ENCODE peak calls at places on chromosomes 6 and 20, in six cellular contexts. I is Peyer's patch; J is cardiac muscle cell; B is lung; A is PC-3; X is CD4-positive, CD25-positive, alpha-beta regulatory T cell. U is an unnamed sample.

GRCh38 chr6:15596241-15596896 is 66.5 kb downstream of the DTNBP1 start:
- DNase-seq in I (no peak), J (no peak), B (no peak), A (no peak), X (no peak), U (no peak)

GRCh38 chr6:144347933-144348332 is 62.8 kb downstream of the UTRN start:
- DNase-seq in I (no peak), J (no peak), B (no peak), A (no peak), X (no peak), U (no peak)

GRCh38 chr6:5204340-5204739 is 56.4 kb downstream of the LYRM4 start:
- DNase-seq in I (no peak), J (no peak), B (no peak), A (no peak), X (no peak), U (no peak)

GRCh38 chr6:106782524-106783265 is 153.3 kb downstream of the QRSL1 start:
- DNase-seq in I (no peak), J (peak; percentile 76), B (no peak), A (no peak), X (no peak), U (no peak)

GRCh38 chr6:52707963-52708680 is 37.2 kb downstream of the TMEM14A start:
- DNase-seq in I (no peak), J (no peak), B (no peak), A (no peak), X (no peak), U (no peak)

GRCh38 chr6:14767176-14767575 is 478.7 kb upstream of the JARID2 start:
- DNase-seq in I (no peak), J (no peak), B (no peak), A (no peak), X (no peak), U (no peak)

GRCh38 chr6:8548979-8549378 is 113.6 kb upstream of the SLC35B3 start:
- DNase-seq in I (no peak), J (no peak), B (no peak), A (no peak), X (no peak), U (no peak)

GRCh38 chr6:75748743-75749538 is at the start of gene MYO6:
- DNase-seq in I (peak; percentile 30), J (peak; percentile 91), B (peak; percentile 78), A (peak; percentile 68), X (peak; percentile 18), U (peak; percentile 80)

GRCh38 chr20:21534453-21534852 is 20.6 kb upstream of the NKX2-2 start:
- DNase-seq in I (no peak), J (no peak), B (peak; percentile 54), A (no peak), X (no peak), U (no peak)

GRCh38 chr6:155795173-155795796 is 339.6 kb upstream of the NOX3 start:
- DNase-seq in I (no peak), J (no peak), B (no peak), A (peak; percentile 45), X (no peak), U (no peak)

GRCh38 chr6:23307516-23307915 is 738.1 kb downstream of the HDGFL1 start:
- DNase-seq in I (no peak), J (peak; percentile 2), B (no peak), A (no peak), X (no peak), U (no peak)

GRCh38 chr6:165845488-165845887 is 182.4 kb upstream of the PDE10A start:
- DNase-seq in I (no peak), J (no peak), B (no peak), A (no peak), X (no peak), U (no peak)

GRCh38 chr6:44539701-44540100 is 152.2 kb downstream of the CDC5L start:
- DNase-seq in I (no peak), J (no peak), B (no peak), A (no peak), X (no peak), U (no peak)

GRCh38 chr6:136609878-136610706 is 59.9 kb upstream of the MAP7 start:
- DNase-seq in I (no peak), J (no peak), B (peak; percentile 77), A (peak; percentile 96), X (no peak), U (peak; percentile 49)

GRCh38 chr6:147395158-147395557 is 113.3 kb upstream of the SAMD5 start:
- DNase-seq in I (no peak), J (no peak), B (no peak), A (no peak), X (no peak), U (no peak)

GRCh38 chr6:112770341-112770740 is 423.2 kb downstream of the RFPL4B start:
- DNase-seq in I (no peak), J (peak; percentile 66), B (no peak), A (no peak), X (no peak), U (no peak)

GRCh38 chr6:143457563-143458359 is 7.2 kb downstream of the PEX3 start:
- DNase-seq in I (no peak), J (peak; percentile 10), B (no peak), A (peak; percentile 49), X (no peak), U (no peak)

GRCh38 chr6:69719602-69720193 is 77.1 kb downstream of the LMBRD1 start:
- DNase-seq in I (no peak), J (peak; percentile 39), B (no peak), A (peak; percentile 50), X (no peak), U (no peak)

GRCh38 chr6:159966339-159966738 is 2.5 kb upstream of the IGF2R start:
- DNase-seq in I (no peak), J (no peak), B (no peak), A (no peak), X (no peak), U (no peak)

GRCh38 chr6:44926556-44926955 is 401.6 kb upstream of the RUNX2 start:
- DNase-seq in I (no peak), J (no peak), B (no peak), A (peak; percentile 62), X (no peak), U (no peak)

GRCh38 chr20:31681769-31682168 is 40.9 kb downstream of the BCL2L1 start:
- DNase-seq in I (no peak), J (no peak), B (no peak), A (peak; percentile 1), X (no peak), U (no peak)
- H3K4me1 ChIP-seq in I (peaks cover 7% of the 10 kb centered on the region), J (peaks cover 32% of the 10 kb centered on the region), B (peaks cover 29% of the 10 kb centered on the region), A (peaks cover 2% of the 10 kb centered on the region), X (peaks cover 79% of the 10 kb centered on the region), U (peaks cover 33% of the 10 kb centered on the region)

DNA sequence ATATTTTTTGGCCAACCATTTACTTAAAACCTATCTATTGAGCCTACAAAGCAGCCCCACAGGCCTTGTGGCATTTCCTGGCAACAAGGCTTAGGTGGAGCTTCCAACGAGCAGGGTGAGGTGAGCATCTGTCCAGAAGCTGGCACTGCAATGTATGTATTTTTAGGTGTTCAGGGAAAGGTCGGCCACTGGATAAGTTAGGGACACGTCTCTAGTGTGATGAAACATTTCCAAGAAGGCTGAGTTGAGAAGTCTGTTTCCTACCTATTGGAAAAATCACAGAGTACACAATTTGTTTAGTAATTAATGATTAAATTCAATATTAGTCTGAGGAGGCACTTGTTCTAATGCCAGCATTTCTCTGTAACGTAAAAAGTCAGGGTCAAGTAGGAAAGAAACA is 17.8 kb upstream of the RCAN2 start:
- DNase-seq in I (no peak), J (no peak), B (no peak), A (no peak), X (no peak), U (no peak)
- H3K27me3 ChIP-seq in I (no peaks in the 10 kb centered on the region), J (no peaks in the 10 kb centered on the region), B (no peaks in the 10 kb centered on the region), A (peaks cover 33% of the 10 kb centered on the region), X (no peaks in the 10 kb centered on the region), U (no peaks in the 10 kb centered on the region)

GRCh38 chr20:35281506-35282101 is 3.0 kb downstream of the EIF6 start:
- DNase-seq in I (no peak), J (no peak), B (no peak), A (no peak), X (no peak), U (no peak)
- H3K4me1 ChIP-seq in I (peaks cover 23% of the 10 kb centered on the region), J (peaks cover 10% of the 10 kb centered on the region), B (peaks cover 11% of the 10 kb centered on the region), A (peaks cover 27% of the 10 kb centered on the region), X (peaks cover 35% of the 10 kb centered on the region), U (peaks cover 2% of the 10 kb centered on the region)

GRCh38 chr20:47751449-47751848 is 33.8 kb downstream of the SULF2 start:
- DNase-seq in I (no peak), J (no peak), B (no peak), A (no peak), X (no peak), U (no peak)
- H3K27me3 ChIP-seq in I (no peaks in the 10 kb centered on the region), J (no peaks in the 10 kb centered on the region), B (no peaks in the 10 kb centered on the region), A (no peaks in the 10 kb centered on the region), X (no peaks in the 10 kb centered on the region), U (no peaks in the 10 kb centered on the region)

GRCh38 chr20:58397429-58397828 is 8.4 kb downstream of the VAPB start:
- DNase-seq in I (no peak), J (no peak), B (no peak), A (no peak), X (no peak), U (no peak)
- H3K4me1 ChIP-seq in I (peaks cover 12% of the 10 kb centered on the region), J (no peaks in the 10 kb centered on the region), B (peaks cover 20% of the 10 kb centered on the region), A (peaks cover 7% of the 10 kb centered on the region), X (peaks cover 41% of the 10 kb centered on the region), U (peaks cover 4% of the 10 kb centered on the region)

DNA sequence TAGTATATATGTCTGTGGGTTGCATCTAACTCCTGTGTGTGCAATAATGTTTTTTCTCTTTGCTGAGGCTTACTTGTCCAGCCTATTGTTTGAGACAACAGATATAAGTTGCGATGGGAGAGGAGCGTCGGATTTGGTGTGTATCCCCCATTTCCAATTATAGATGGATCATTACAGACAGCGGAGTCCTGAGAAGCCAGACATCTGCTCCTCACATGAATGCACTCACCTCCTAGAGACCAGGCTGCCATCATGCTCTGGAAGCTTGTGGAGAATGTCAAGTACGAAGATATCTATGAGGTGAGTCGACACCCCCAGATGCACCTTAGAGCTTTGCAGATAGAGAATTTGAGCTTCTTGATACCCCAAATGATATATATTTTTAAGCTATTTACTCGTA is at the start of gene TFAP2B:
- DNase-seq in I (no peak), J (no peak), B (no peak), A (no peak), X (no peak), U (no peak)
- H3K27me3 ChIP-seq in I (peaks cover 19% of the 10 kb centered on the region), J (peaks cover 99% of the 10 kb centered on the region), B (peaks cover 9% of the 10 kb centered on the region), A (peaks cover 23% of the 10 kb centered on the region), X (peaks cover 58% of the 10 kb centered on the region), U (peaks cover 7% of the 10 kb centered on the region)

DNA sequence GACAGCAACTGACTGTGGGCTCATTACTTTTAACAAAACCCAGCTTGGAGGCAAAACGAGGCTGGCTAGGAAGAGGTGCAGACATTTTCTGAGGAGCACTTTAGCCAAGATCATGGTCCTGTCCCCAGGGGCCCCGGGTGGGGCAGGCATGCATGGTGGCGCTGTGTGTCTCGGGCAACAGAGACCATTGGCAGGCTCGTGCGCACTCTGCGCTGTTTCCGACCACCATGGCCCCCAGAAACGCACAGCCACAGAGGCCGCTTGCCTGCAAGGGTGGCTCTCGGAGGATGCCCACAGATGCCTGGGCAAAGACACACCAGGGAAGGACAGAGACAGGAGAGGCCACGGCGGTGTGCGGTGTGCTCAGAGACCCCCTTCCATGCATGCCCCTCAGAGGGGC is 6.7 kb downstream of the BHLHE23 start:
- DNase-seq in I (no peak), J (no peak), B (no peak), A (no peak), X (no peak), U (no peak)
- H3K4me1 ChIP-seq in I (no peaks in the 10 kb centered on the region), J (peaks cover 3% of the 10 kb centered on the region), B (no peaks in the 10 kb centered on the region), A (peaks cover 12% of the 10 kb centered on the region), X (peaks cover 4% of the 10 kb centered on the region), U (no peaks in the 10 kb centered on the region)

GRCh38 chr20:63149531-63150207 is 66.3 kb downstream of the YTHDF1 start:
- DNase-seq in I (no peak), J (no peak), B (no peak), A (no peak), X (no peak), U (no peak)
- H3K27me3 ChIP-seq in I (peaks cover 6% of the 10 kb centered on the region), J (peaks cover 16% of the 10 kb centered on the region), B (peaks cover 13% of the 10 kb centered on the region), A (peaks cover 89% of the 10 kb centered on the region), X (peaks cover 3% of the 10 kb centered on the region), U (no peaks in the 10 kb centered on the region)

U was measured in right cardiac atrium.